ENCODE peak calls at places on chromosomes 13 and 19, in nine cellular contexts. G is PC-3, X is GM12865, N is progenitor cell of endocrine pancreas, F is AG04449, P is HL-60, B is psoas muscle, C is NB4, M is nephron progenitor cell. H is an unnamed sample.

GRCh38 chr13:51292000-51292550 is 47.4 kb upstream of the SERPINE3 start:
- DNase-seq in G (peak), C (no peak), N (no peak), M (no peak), X (no peak), F (no peak), B (no peak), P (no peak), H (no peak)

GRCh38 chr19:5394907-5395505 is 54.4 kb upstream of the PTPRS start:
- DNase-seq in G (no peak), P (no peak), F (no peak), N (no peak), X (no peak), B (no peak), M (peak), C (no peak), H (no peak)

GRCh38 chr19:2385053-2385721 is 25.1 kb downstream of the TMPRSS9 start:
- DNase-seq in B (peak), X (no peak), G (peak), N (no peak), M (peak), P (peak), F (peak), C (peak), H (peak)

GRCh38 chr19:46493236-46494114 is 2.2 kb downstream of the PNMA8B start:
- DNase-seq in F (no peak), G (no peak), P (peak), B (peak), N (no peak), X (no peak), C (peak), M (peak), H (peak)

GRCh38 chr13:74136089-74136658 is 2.0 kb upstream of the KLF12 start:
- DNase-seq in G (peak), F (no peak), N (peak), M (peak), P (no peak), B (peak), C (no peak), X (peak), H (peak)

GRCh38 chr19:3507371-3508120 is 1.4 kb downstream of the FZR1 start:
- DNase-seq in X (no peak), N (no peak), F (no peak), G (peak), B (no peak), C (no peak), M (peak), P (no peak), H (no peak)

GRCh38 chr19:41577144-41577830 is 1.3 kb downstream of the CEACAM21 start:
- DNase-seq in B (no peak), C (no peak), N (no peak), P (no peak), F (no peak), M (no peak), G (no peak), X (no peak), H (no peak)

GRCh38 chr19:372306-372890 is 27.8 kb upstream of the MIER2 start:
- DNase-seq in C (no peak), B (peak), P (no peak), F (peak), N (no peak), X (no peak), G (no peak), M (no peak), H (no peak)

GRCh38 chr19:19822148-19822429 is 539 bp upstream of the ZNF506 start:
- DNase-seq in X (peak), G (no peak), C (no peak), F (no peak), P (no peak), N (no peak), M (no peak), B (no peak), H (no peak)

GRCh38 chr19:7199613-7200533 is 94.3 kb downstream of the INSR start:
- DNase-seq in N (no peak), B (no peak), P (no peak), C (peak), F (no peak), X (no peak), G (no peak), M (no peak), H (no peak)

GRCh38 chr13:74895042-74895811 is 586.7 kb downstream of the TBC1D4 start:
- DNase-seq in B (no peak), P (no peak), C (no peak), G (no peak), X (no peak), F (no peak), N (no peak), M (no peak), H (no peak)

GRCh38 chr19:44530777-44531176 is 1.3 kb upstream of the CEACAM20 start:
- DNase-seq in B (no peak), C (peak), X (no peak), F (no peak), P (peak), M (no peak), N (no peak), G (no peak), H (no peak)

GRCh38 chr13:41938918-41939317 is 22.0 kb downstream of the VWA8 start:
- DNase-seq in G (no peak), P (no peak), X (no peak), N (no peak), F (no peak), B (no peak), M (no peak), C (no peak), H (no peak)

GRCh38 chr19:4493929-4494690 is 22.0 kb downstream of the HDGFL2 start:
- DNase-seq in C (no peak), B (no peak), G (no peak), M (no peak), P (no peak), N (no peak), X (no peak), F (no peak), H (no peak)

GRCh38 chr19:55603581-55604292 is 1.7 kb upstream of the ZNF865 start:
- DNase-seq in G (no peak), X (no peak), C (no peak), M (no peak), B (no peak), P (no peak), N (no peak), F (no peak), H (no peak)

GRCh38 chr19:16542894-16543498 is 759 bp upstream of the CHERP start:
- DNase-seq in B (no peak), P (no peak), F (no peak), X (peak), M (no peak), N (no peak), G (no peak), C (peak), H (no peak)

GRCh38 chr19:8149261-8150094 is at the start of gene FBN3:
- DNase-seq in M (peak), P (no peak), X (no peak), F (no peak), G (no peak), B (no peak), C (no peak), N (peak), H (peak)

GRCh38 chr13:94596575-94596971 is 621 bp upstream of the TGDS start:
- DNase-seq in M (no peak), P (no peak), F (no peak), B (peak), X (no peak), N (no peak), C (no peak), G (no peak), H (no peak)

GRCh38 chr19:16820056-16820455 is 9.1 kb upstream of the SIN3B start:
- DNase-seq in B (no peak), F (no peak), C (no peak), P (no peak), G (no peak), X (no peak), M (no peak), N (no peak), H (no peak)

GRCh38 chr13:111913790-111914189 is 153.2 kb upstream of the SOX1 start:
- DNase-seq in M (no peak), B (no peak), P (no peak), C (no peak), N (peak), X (no peak), G (no peak), F (no peak), H (no peak)

GRCh38 chr13:91272235-91272777 is 75.2 kb upstream of the MIR17HG start:
- DNase-seq in G (no peak), C (no peak), X (no peak), N (no peak), M (no peak), F (no peak), B (no peak), P (no peak), H (no peak)

GRCh38 chr19:18203863-18204393 is at the start of gene RAB3A:
- DNase-seq in F (peak), G (peak), C (peak), M (peak), X (peak), P (peak), N (peak), B (peak), H (peak)
- TF ChIP-seq CTCF in F (no peak), G (no peak), C (no peak), M (no peak), X (no peak), P (no peak), N (peak), B (no peak), H (no peak)

DNA sequence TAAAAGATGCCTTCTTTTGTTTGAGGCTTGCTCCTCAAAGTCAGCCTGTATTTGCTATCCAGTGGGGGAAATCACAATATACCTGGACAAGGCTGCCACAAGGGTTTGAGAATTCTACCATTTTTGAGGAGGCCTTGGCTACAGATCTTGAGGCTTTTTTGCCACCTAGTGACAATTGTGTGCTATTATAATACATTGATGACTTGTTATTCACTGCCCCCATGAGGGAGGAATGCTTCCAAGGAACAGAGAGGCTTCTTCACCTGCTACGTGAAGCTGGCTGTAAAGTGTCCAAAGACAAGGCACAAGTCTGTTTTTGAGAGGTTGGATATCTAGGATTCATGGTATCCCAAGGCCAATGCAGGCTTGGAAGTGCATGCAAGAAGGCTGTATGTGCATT is 72.5 kb downstream of the ZNF708 start:
- DNase-seq in F (no peak), X (no peak), B (no peak), G (no peak), C (peak), N (no peak), M (no peak), P (no peak), H (no peak)
- TF ChIP-seq CTCF in F (no peak), X (no peak), B (no peak), G (no peak), C (peak), N (peak), M (no peak), P (no peak), H (no peak)

GRCh38 chr13:32264407-32264806 is 50.8 kb downstream of the ZAR1L start:
- DNase-seq in P (no peak), X (no peak), C (no peak), N (no peak), B (peak), F (no peak), G (peak), M (no peak), H (no peak)
- TF ChIP-seq CTCF in P (no peak), X (no peak), C (no peak), N (no peak), B (no peak), F (no peak), G (no peak), M (no peak), H (no peak)

GRCh38 chr13:97403893-97404683 is 29.9 kb upstream of the RAP2A start:
- DNase-seq in C (no peak), N (no peak), G (peak), X (no peak), P (no peak), M (no peak), B (no peak), F (no peak), H (no peak)

GRCh38 chr13:97395437-97396136 is 38.4 kb upstream of the RAP2A start:
- DNase-seq in C (no peak), P (no peak), F (no peak), M (no peak), N (no peak), G (peak), X (no peak), B (no peak), H (no peak)

GRCh38 chr13:97397267-97397666 is 36.7 kb upstream of the RAP2A start:
- DNase-seq in M (no peak), F (no peak), G (no peak), P (no peak), B (no peak), X (no peak), N (no peak), C (no peak), H (no peak)

DNA sequence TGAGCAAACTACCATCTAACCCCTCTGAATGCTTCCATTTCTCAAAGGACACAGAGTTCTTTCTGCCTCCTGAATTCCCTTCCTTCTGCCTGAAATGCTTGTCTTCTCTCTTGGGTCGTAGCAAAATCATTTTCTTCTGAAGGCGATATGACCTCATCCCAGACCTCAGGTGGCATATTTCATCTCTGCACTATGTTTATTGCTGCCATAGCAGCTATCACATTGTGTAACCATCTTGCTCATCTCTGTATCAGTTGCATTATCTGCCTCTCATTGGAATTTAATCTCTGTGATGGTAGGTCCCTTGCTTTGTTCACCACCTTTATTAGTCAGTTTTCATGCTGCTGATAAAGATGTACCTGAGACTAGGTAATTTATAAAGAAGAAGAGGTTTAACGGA is 32.5 kb upstream of the RAP2A start:
- DNase-seq in X (no peak), G (no peak), F (no peak), M (no peak), N (no peak), P (no peak), C (no peak), B (no peak), H (no peak)
- TF ChIP-seq CTCF in X (no peak), G (no peak), F (no peak), M (no peak), N (no peak), P (no peak), C (no peak), B (no peak), H (no peak)

GRCh38 chr19:50465986-50466771 is 10.1 kb upstream of the EMC10 start:
- DNase-seq in F (no peak), C (no peak), X (no peak), B (peak), P (no peak), M (peak), N (peak), G (peak), H (no peak)
- TF ChIP-seq CTCF in F (peak), C (no peak), X (peak), B (peak), P (no peak), M (peak), N (peak), G (peak), H (no peak)

DNA sequence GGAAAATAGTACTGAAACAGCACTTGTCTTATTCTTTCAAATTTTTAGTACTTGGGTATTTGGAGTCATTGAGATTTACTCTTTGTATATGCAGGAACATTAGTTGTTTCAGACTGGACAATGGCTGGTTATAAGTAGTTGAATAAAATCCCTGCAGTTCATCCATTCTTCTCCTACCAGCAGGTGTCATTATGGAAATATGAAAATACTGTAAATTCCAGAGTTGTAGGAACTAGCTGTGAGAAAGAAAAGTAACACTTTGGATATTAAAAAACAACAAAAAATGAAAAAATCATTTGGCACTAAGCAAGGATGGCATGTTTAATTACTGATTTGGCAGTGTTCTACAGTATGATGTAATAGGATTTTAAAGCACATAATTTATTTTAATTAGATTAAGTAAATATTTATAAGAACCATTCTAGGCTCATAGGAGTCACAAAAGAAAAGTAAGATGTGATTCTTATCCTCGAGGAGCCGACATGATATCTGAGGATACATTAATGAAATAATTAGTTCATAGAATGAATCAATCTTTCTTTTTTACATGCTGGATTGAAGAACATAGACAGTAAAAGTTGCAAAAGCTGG is 155.3 kb downstream of the KCNRG start:
- DNase-seq in N (no peak), X (no peak), B (no peak), M (no peak), P (no peak), G (peak), C (peak), F (no peak), H (no peak)
- TF ChIP-seq CTCF in N (no peak), X (no peak), B (peak), M (no peak), P (no peak), G (peak), C (no peak), F (peak), H (no peak)

GRCh38 chr13:38641164-38641948 is 45.5 kb upstream of the FREM2 start:
- DNase-seq in X (no peak), F (no peak), P (no peak), M (no peak), B (no peak), C (no peak), N (no peak), G (peak), H (no peak)
- TF ChIP-seq CTCF in X (no peak), F (no peak), P (no peak), M (peak), B (no peak), C (no peak), N (peak), G (peak), H (no peak)